ENCODE peak calls at places on chromosomes 11 and 22, in ten cellular contexts. U is A549; G is RKO; C is CD8-positive, alpha-beta memory T cell; R is GM19239; A is T-helper 9 cell; N is fibroblast of villous mesenchyme; V is fibroblast of mammary gland; O is amniotic stem cell; X is activated T-cell treated with anti-CD3 and anti-CD28 coated beads for 1 hour. B is an unnamed sample.
A peak's percentile ranks its signal among the peaks of the same experiment; 100 is the strongest.

GRCh38 chr11:34758262-34758661 is 137.4 kb downstream of the EHF start:
- DNase-seq in X (no peak), A (no peak), C (no peak), R (no peak), U (no peak), G (no peak), V (peak; percentile 50), N (peak; percentile 58), O (no peak), B (no peak)

GRCh38 chr11:103596323-103596722 is 440.1 kb upstream of the DDI1 start:
- DNase-seq in G (no peak), C (no peak), V (no peak), X (no peak), N (no peak), A (no peak), U (no peak), O (no peak), R (no peak), B (no peak)

GRCh38 chr11:20013346-20014066 is 146.8 kb downstream of the DBX1 start:
- DNase-seq in A (no peak), U (no peak), V (no peak), G (no peak), R (no peak), O (no peak), C (no peak), N (no peak), X (no peak), B (no peak)

GRCh38 chr11:61327669-61328071 is 5.2 kb downstream of the DDB1 start:
- DNase-seq in V (peak; percentile 56), C (no peak), R (no peak), A (no peak), G (no peak), U (no peak), O (no peak), X (no peak), N (peak; percentile 23), B (no peak)

GRCh38 chr11:64661146-64661545 is 61.9 kb downstream of the NRXN2 start:
- DNase-seq in U (no peak), C (no peak), O (no peak), N (peak; percentile 52), V (peak; percentile 72), X (no peak), G (no peak), R (no peak), A (no peak), B (no peak)

GRCh38 chr11:20599424-20600346 is at the start of gene SLC6A5:
- DNase-seq in G (peak; percentile 58), C (no peak), X (no peak), O (no peak), A (no peak), U (peak; percentile 36), V (peak; percentile 36), R (peak; percentile 48), N (peak; percentile 34), B (peak; percentile 21)

GRCh38 chr11:7973011-7973410 is 7.8 kb upstream of the NLRP10 start:
- DNase-seq in R (no peak), O (no peak), N (no peak), X (no peak), C (no peak), U (no peak), G (no peak), V (peak; percentile 31), A (no peak), B (no peak)

GRCh38 chr11:70192666-70193410 is 10.3 kb upstream of the FADD start:
- DNase-seq in N (no peak), U (no peak), V (no peak), O (no peak), C (no peak), R (no peak), G (no peak), X (no peak), A (no peak), B (no peak)

GRCh38 chr22:20390394-20390907 is 3.5 kb upstream of the ZNF74 start:
- DNase-seq in G (no peak), U (no peak), N (no peak), V (no peak), A (no peak), C (no peak), R (no peak), O (no peak), X (no peak), B (no peak)

B was measured in SW480.